ENCODE peak calls at places on chromosomes 2 and 18, in five cellular contexts. B is GM13977, V is AG09309, C is B cell, Y is cardiac fibroblast. A is an unnamed sample.

GRCh38 chr18:67302043-67302442 is 214.5 kb downstream of the DSEL start:
- DNase-seq in B (no peak), V (no peak), C (no peak), Y (peak; percentile 20), A (no peak)

GRCh38 chr2:231605607-231606091 is 13.0 kb downstream of the TEX44 start:
- DNase-seq in B (no peak), V (no peak), C (peak; percentile 50), Y (no peak), A (no peak)

GRCh38 chr2:24477229-24477628 is 13.8 kb upstream of the NCOA1 start:
- DNase-seq in B (no peak), V (no peak), C (no peak), Y (no peak), A (no peak)

GRCh38 chr2:11068856-11069526 is 86.3 kb upstream of the SLC66A3 start:
- DNase-seq in B (no peak), V (no peak), C (no peak), Y (no peak), A (no peak)

GRCh38 chr2:223602972-223603371 is 811 bp upstream of the SCG2 start:
- DNase-seq in B (no peak), V (no peak), C (no peak), Y (no peak), A (no peak)

GRCh38 chr2:33312389-33312788 is 164.1 kb upstream of the RASGRP3 start:
- DNase-seq in B (no peak), V (no peak), C (no peak), Y (no peak), A (no peak)

GRCh38 chr2:134718956-134719814 is at the start of gene TMEM163:
- DNase-seq in B (peak; percentile 70), V (no peak), C (peak; percentile 81), Y (no peak), A (peak; percentile 73)

GRCh38 chr2:126244937-126245336 is 411.0 kb upstream of the GYPC start:
- DNase-seq in B (peak; percentile 29), V (no peak), C (peak; percentile 2), Y (peak; percentile 37), A (peak; percentile 36)

GRCh38 chr2:136131961-136132839 is 14.3 kb upstream of the CXCR4 start:
- DNase-seq in B (peak; percentile 82), V (no peak), C (peak; percentile 90), Y (no peak), A (peak; percentile 79)

GRCh38 chr18:9008203-9008708 is 94.2 kb upstream of the NDUFV2 start:
- DNase-seq in B (no peak), V (no peak), C (no peak), Y (no peak), A (no peak)

GRCh38 chr2:156687715-156688114 is 251.5 kb downstream of the GPD2 start:
- DNase-seq in B (no peak), V (no peak), C (no peak), Y (peak; percentile 18), A (no peak)

GRCh38 chr2:120820885-120821279 is 85.2 kb downstream of the GLI2 start:
- DNase-seq in B (no peak), V (no peak), C (no peak), Y (peak; percentile 62), A (no peak)

GRCh38 chr2:231674587-231675334 is 33.6 kb upstream of the PTMA start:
- DNase-seq in B (peak; percentile 71), V (no peak), C (peak; percentile 84), Y (peak; percentile 62), A (peak; percentile 69)

GRCh38 chr2:47232738-47233415 is 77.8 kb upstream of the STPG4 start:
- DNase-seq in B (no peak), V (no peak), C (no peak), Y (no peak), A (no peak)

GRCh38 chr2:23746141-23746863 is 180.6 kb downstream of the ATAD2B start:
- DNase-seq in B (no peak), V (no peak), C (no peak), Y (no peak), A (no peak)

GRCh38 chr18:23547806-23548205 is 38.5 kb downstream of the NPC1 start:
- DNase-seq in B (no peak), V (no peak), C (no peak), Y (no peak), A (no peak)

GRCh38 chr2:28621172-28622100 is 125.6 kb downstream of the PLB1 start:
- DNase-seq in B (no peak), V (peak; percentile 66), C (peak; percentile 58), Y (peak; percentile 98), A (peak; percentile 36)
- TF ChIP-seq CTCF in B (peak; percentile 42), V (peak; percentile 21), C (no peak), Y (peak; percentile 49), A (peak; percentile 39)

DNA sequence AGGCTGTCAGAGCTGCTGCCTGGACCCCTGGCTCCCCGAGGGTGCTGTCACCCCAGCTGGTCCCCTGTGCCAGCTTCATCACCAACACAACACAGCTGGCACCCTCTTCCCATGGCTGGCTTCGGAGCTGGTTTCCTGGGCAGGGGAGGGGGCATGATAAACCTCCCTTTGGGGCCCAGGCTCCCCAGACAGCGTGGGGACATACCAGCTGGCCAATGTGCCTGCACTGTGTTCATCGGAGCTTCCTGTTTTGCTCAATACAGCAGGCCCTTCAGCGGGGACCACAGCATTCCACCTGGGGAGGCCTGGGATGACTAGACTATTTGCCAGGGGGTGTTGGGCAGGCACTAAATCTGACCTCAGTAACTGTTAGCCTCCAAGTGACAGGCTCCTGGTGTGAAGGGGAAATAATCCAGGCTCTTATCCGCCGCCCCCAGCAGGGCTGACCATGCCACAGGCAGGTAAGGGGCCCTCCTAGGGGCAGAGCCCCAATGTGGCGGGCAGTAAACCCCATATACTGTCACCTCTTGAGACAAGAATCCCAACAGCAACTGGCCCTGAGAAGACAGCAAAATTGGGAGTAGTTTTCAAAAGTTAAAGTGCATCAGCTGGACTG is 44.6 kb downstream of the EMX1 start:
- DNase-seq in B (no peak), V (no peak), C (no peak), Y (no peak), A (no peak)
- TF ChIP-seq CTCF in B (no peak), V (no peak), C (no peak), Y (no peak), A (no peak)

GRCh38 chr2:233399306-233400225 is 45.3 kb downstream of the DGKD start:
- DNase-seq in B (no peak), V (no peak), C (no peak), Y (no peak), A (no peak)
- TF ChIP-seq CTCF in B (peak; percentile 6), V (no peak), C (no peak), Y (no peak), A (no peak)

DNA sequence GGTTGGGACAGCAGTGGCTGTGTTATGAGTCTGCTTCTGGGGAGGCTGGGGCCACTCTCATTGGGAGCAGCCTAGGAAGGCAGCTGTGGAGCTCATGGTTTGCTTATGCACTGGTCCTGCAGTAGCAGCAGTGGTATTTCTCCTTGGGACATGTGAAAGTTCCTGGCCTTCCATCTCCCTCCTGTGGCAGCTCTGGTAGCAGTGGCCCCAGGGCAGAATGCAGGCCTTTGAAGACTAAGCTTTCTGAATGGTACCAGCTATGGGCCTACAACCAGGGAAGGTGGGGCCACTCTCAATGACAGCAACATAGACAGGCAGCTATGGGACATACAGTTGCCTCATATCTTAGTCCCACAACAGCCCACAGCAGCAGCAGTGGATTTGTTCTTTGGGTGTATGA is 117.3 kb upstream of the VWC2L start:
- DNase-seq in B (no peak), V (no peak), C (no peak), Y (no peak), A (no peak)
- TF ChIP-seq CTCF in B (no peak), V (no peak), C (no peak), Y (no peak), A (no peak)

A was measured in GM20000.